ENCODE peak calls at places on chromosome 6, in eight cellular contexts. One of them, this sample, is unnamed.

GRCh38 chr6:11987390-11987789 is 24.7 kb upstream of the HIVEP1 start:
- DNase-seq in nephron progenitor cell: no peak
- DNase-seq in uterus: no peak
- DNase-seq in NCI-H524: no peak
- DNase-seq in OCI-M1: no peak
- DNase-seq in fibroblast of gingiva: no peak
- DNase-seq in mucosa of gallbladder: no peak
- DNase-seq in neuronal stem cell: no peak
- DNase-seq in this sample: no peak

GRCh38 chr6:116268589-116269293 is 11.0 kb downstream of the TSPYL1 start:
- DNase-seq in OCI-M1: peak
- DNase-seq in fibroblast of gingiva: peak
- DNase-seq in uterus: no peak
- DNase-seq in mucosa of gallbladder: no peak
- DNase-seq in nephron progenitor cell: no peak
- DNase-seq in NCI-H524: peak
- DNase-seq in neuronal stem cell: no peak
- DNase-seq in this sample: no peak

GRCh38 chr6:13722880-13723279 is 11.2 kb upstream of the RANBP9 start:
- DNase-seq in NCI-H524: peak
- DNase-seq in OCI-M1: no peak
- DNase-seq in fibroblast of gingiva: no peak
- DNase-seq in mucosa of gallbladder: no peak
- DNase-seq in neuronal stem cell: no peak
- DNase-seq in uterus: no peak
- DNase-seq in nephron progenitor cell: no peak
- DNase-seq in this sample: no peak

GRCh38 chr6:166998256-166999144 is 697 bp upstream of the CEP43 start:
- DNase-seq in OCI-M1: no peak
- DNase-seq in nephron progenitor cell: peak
- DNase-seq in fibroblast of gingiva: no peak
- DNase-seq in NCI-H524: no peak
- DNase-seq in neuronal stem cell: peak
- DNase-seq in mucosa of gallbladder: no peak
- DNase-seq in uterus: peak
- DNase-seq in this sample: no peak

GRCh38 chr6:155483858-155484257 is 28.2 kb upstream of the NOX3 start:
- DNase-seq in mucosa of gallbladder: no peak
- DNase-seq in OCI-M1: no peak
- DNase-seq in NCI-H524: peak
- DNase-seq in neuronal stem cell: no peak
- DNase-seq in fibroblast of gingiva: peak
- DNase-seq in uterus: no peak
- DNase-seq in nephron progenitor cell: no peak
- DNase-seq in this sample: no peak

GRCh38 chr6:26021350-26022165 is 59.0 kb downstream of the TRIM38 start:
- DNase-seq in neuronal stem cell: peak
- DNase-seq in nephron progenitor cell: peak
- DNase-seq in fibroblast of gingiva: peak
- DNase-seq in NCI-H524: peak
- DNase-seq in OCI-M1: peak
- DNase-seq in mucosa of gallbladder: peak
- DNase-seq in uterus: peak
- DNase-seq in this sample: peak

GRCh38 chr6:79070206-79070825 is 7.7 kb downstream of the PHIP start:
- DNase-seq in nephron progenitor cell: no peak
- DNase-seq in OCI-M1: no peak
- DNase-seq in NCI-H524: no peak
- DNase-seq in uterus: no peak
- DNase-seq in fibroblast of gingiva: no peak
- DNase-seq in neuronal stem cell: no peak
- DNase-seq in mucosa of gallbladder: no peak
- DNase-seq in this sample: no peak

GRCh38 chr6:167791036-167791779 is 35.5 kb upstream of the AFDN start:
- DNase-seq in neuronal stem cell: no peak
- DNase-seq in uterus: no peak
- DNase-seq in OCI-M1: no peak
- DNase-seq in mucosa of gallbladder: peak
- DNase-seq in fibroblast of gingiva: no peak
- DNase-seq in nephron progenitor cell: no peak
- DNase-seq in NCI-H524: no peak
- DNase-seq in this sample: peak

GRCh38 chr6:43951063-43951755 is 176.0 kb downstream of the MRPL14 start:
- DNase-seq in OCI-M1: peak
- DNase-seq in uterus: peak
- DNase-seq in NCI-H524: peak
- DNase-seq in mucosa of gallbladder: peak
- DNase-seq in fibroblast of gingiva: peak
- DNase-seq in nephron progenitor cell: peak
- DNase-seq in neuronal stem cell: peak
- DNase-seq in this sample: peak

GRCh38 chr6:39430968-39431523 is 108.5 kb upstream of the KCNK16 start:
- DNase-seq in neuronal stem cell: no peak
- DNase-seq in uterus: no peak
- DNase-seq in nephron progenitor cell: peak
- DNase-seq in fibroblast of gingiva: peak
- DNase-seq in NCI-H524: peak
- DNase-seq in OCI-M1: no peak
- DNase-seq in mucosa of gallbladder: peak
- DNase-seq in this sample: no peak

GRCh38 chr6:163739968-163740367 is 325.4 kb downstream of the QKI start:
- DNase-seq in mucosa of gallbladder: no peak
- DNase-seq in uterus: no peak
- DNase-seq in NCI-H524: no peak
- DNase-seq in OCI-M1: no peak
- DNase-seq in neuronal stem cell: no peak
- DNase-seq in fibroblast of gingiva: no peak
- DNase-seq in nephron progenitor cell: no peak
- DNase-seq in this sample: no peak

GRCh38 chr6:163536770-163537169 is 122.3 kb downstream of the QKI start:
- DNase-seq in neuronal stem cell: no peak
- DNase-seq in OCI-M1: peak
- DNase-seq in NCI-H524: no peak
- DNase-seq in nephron progenitor cell: no peak
- DNase-seq in fibroblast of gingiva: no peak
- DNase-seq in uterus: no peak
- DNase-seq in mucosa of gallbladder: no peak
- DNase-seq in this sample: no peak

GRCh38 chr6:19771753-19772336 is 65.3 kb upstream of the ID4 start:
- DNase-seq in neuronal stem cell: no peak
- DNase-seq in NCI-H524: no peak
- DNase-seq in mucosa of gallbladder: no peak
- DNase-seq in nephron progenitor cell: no peak
- DNase-seq in uterus: no peak
- DNase-seq in OCI-M1: no peak
- DNase-seq in fibroblast of gingiva: peak
- DNase-seq in this sample: no peak

GRCh38 chr6:17724341-17724740 is 17.6 kb upstream of the NUP153 start:
- DNase-seq in neuronal stem cell: no peak
- DNase-seq in NCI-H524: no peak
- DNase-seq in fibroblast of gingiva: no peak
- DNase-seq in nephron progenitor cell: no peak
- DNase-seq in mucosa of gallbladder: no peak
- DNase-seq in OCI-M1: no peak
- DNase-seq in uterus: no peak
- DNase-seq in this sample: no peak

GRCh38 chr6:33147807-33148666 is 44.2 kb downstream of the COL11A2 start:
- DNase-seq in OCI-M1: peak
- DNase-seq in fibroblast of gingiva: peak
- DNase-seq in uterus: no peak
- DNase-seq in NCI-H524: peak
- DNase-seq in mucosa of gallbladder: no peak
- DNase-seq in neuronal stem cell: peak
- DNase-seq in nephron progenitor cell: no peak
- DNase-seq in this sample: no peak

GRCh38 chr6:157145656-157146285 is 177.5 kb downstream of the TMEM242 start:
- DNase-seq in fibroblast of gingiva: no peak
- DNase-seq in OCI-M1: no peak
- DNase-seq in neuronal stem cell: no peak
- DNase-seq in mucosa of gallbladder: no peak
- DNase-seq in nephron progenitor cell: no peak
- DNase-seq in uterus: no peak
- DNase-seq in NCI-H524: peak
- DNase-seq in this sample: no peak

GRCh38 chr6:149862901-149863595 is 1.1 kb downstream of the LRP11 start:
- DNase-seq in uterus: peak
- DNase-seq in neuronal stem cell: peak
- DNase-seq in mucosa of gallbladder: peak
- DNase-seq in NCI-H524: peak
- DNase-seq in fibroblast of gingiva: peak
- DNase-seq in OCI-M1: peak
- DNase-seq in nephron progenitor cell: peak
- DNase-seq in this sample: no peak

GRCh38 chr6:158765509-158766068 is 53.6 kb downstream of the EZR start:
- DNase-seq in fibroblast of gingiva: no peak
- DNase-seq in nephron progenitor cell: no peak
- DNase-seq in NCI-H524: no peak
- DNase-seq in mucosa of gallbladder: no peak
- DNase-seq in uterus: no peak
- DNase-seq in neuronal stem cell: no peak
- DNase-seq in OCI-M1: no peak
- DNase-seq in this sample: no peak

GRCh38 chr6:159969921-159970320 is 1.0 kb downstream of the IGF2R start:
- DNase-seq in OCI-M1: peak
- DNase-seq in mucosa of gallbladder: peak
- DNase-seq in neuronal stem cell: peak
- DNase-seq in NCI-H524: peak
- DNase-seq in fibroblast of gingiva: peak
- DNase-seq in uterus: peak
- DNase-seq in nephron progenitor cell: peak
- DNase-seq in this sample: no peak

GRCh38 chr6:103893082-103893481 is 966.6 kb downstream of the HACE1 start:
- DNase-seq in neuronal stem cell: no peak
- DNase-seq in uterus: no peak
- DNase-seq in nephron progenitor cell: no peak
- DNase-seq in NCI-H524: peak
- DNase-seq in mucosa of gallbladder: no peak
- DNase-seq in OCI-M1: peak
- DNase-seq in fibroblast of gingiva: no peak
- DNase-seq in this sample: no peak

GRCh38 chr6:142313284-142313683 is 11.5 kb downstream of the ADGRG6 start:
- DNase-seq in NCI-H524: no peak
- DNase-seq in neuronal stem cell: no peak
- DNase-seq in nephron progenitor cell: no peak
- DNase-seq in fibroblast of gingiva: no peak
- DNase-seq in uterus: no peak
- DNase-seq in OCI-M1: peak
- DNase-seq in mucosa of gallbladder: no peak
- DNase-seq in this sample: no peak

GRCh38 chr6:68196645-68197044 is 438.4 kb upstream of the ADGRB3 start:
- DNase-seq in NCI-H524: peak
- DNase-seq in uterus: no peak
- DNase-seq in nephron progenitor cell: no peak
- DNase-seq in mucosa of gallbladder: no peak
- DNase-seq in fibroblast of gingiva: no peak
- DNase-seq in neuronal stem cell: no peak
- DNase-seq in OCI-M1: peak
- DNase-seq in this sample: no peak

GRCh38 chr6:149031545-149032317 is 284.9 kb downstream of the UST start:
- DNase-seq in NCI-H524: no peak
- DNase-seq in uterus: peak
- DNase-seq in mucosa of gallbladder: no peak
- DNase-seq in OCI-M1: no peak
- DNase-seq in nephron progenitor cell: no peak
- DNase-seq in neuronal stem cell: no peak
- DNase-seq in fibroblast of gingiva: peak
- DNase-seq in this sample: no peak

GRCh38 chr6:74598473-74599393 is 607.1 kb downstream of the COL12A1 start:
- DNase-seq in uterus: no peak
- DNase-seq in mucosa of gallbladder: no peak
- DNase-seq in neuronal stem cell: no peak
- DNase-seq in OCI-M1: no peak
- DNase-seq in nephron progenitor cell: no peak
- DNase-seq in NCI-H524: no peak
- DNase-seq in fibroblast of gingiva: no peak
- DNase-seq in this sample: no peak